ENCODE peak calls at places on chromosome 20, in five cellular contexts. E is naive B cell; N is activated CD4-positive, alpha-beta T cell treated with anti-CD3 and anti-CD28 coated beads, Interleukin-2, amount 10 ng/mL, durations not matched to agents 7 days and 5 days; G is heart left ventricle; M is kidney epithelial cell. C is an unnamed sample.

GRCh38 chr20:20824924-20825584 is 112.6 kb upstream of the RALGAPA2 start:
- DNase-seq in E (peak), N (peak), G (peak), M (no peak), C (no peak)

GRCh38 chr20:49045440-49046086 is 549 bp upstream of the CSE1L start:
- DNase-seq in E (no peak), N (peak), G (peak), M (no peak), C (no peak)

GRCh38 chr20:34185766-34186620 is 55.2 kb upstream of the ASIP start:
- DNase-seq in E (no peak), N (no peak), G (no peak), M (no peak), C (peak)

GRCh38 chr20:6632187-6632586 is 135.3 kb upstream of the BMP2 start:
- DNase-seq in E (no peak), N (no peak), G (peak), M (no peak), C (peak)

GRCh38 chr20:41089555-41089954 is 47.8 kb upstream of the PLCG1 start:
- DNase-seq in E (no peak), N (no peak), G (no peak), M (no peak), C (no peak)

GRCh38 chr20:32252189-32252588 is 25.3 kb upstream of the KIF3B start:
- DNase-seq in E (no peak), N (peak), G (no peak), M (no peak), C (no peak)

GRCh38 chr20:58683132-58683531 is 9.5 kb upstream of the NPEPL1 start:
- DNase-seq in E (no peak), N (no peak), G (no peak), M (no peak), C (no peak)

GRCh38 chr20:63628246-63628975 is 1.5 kb upstream of the GMEB2 start:
- DNase-seq in E (no peak), N (peak), G (peak), M (no peak), C (peak)

GRCh38 chr20:37958856-37959255 is 55.9 kb downstream of the VSTM2L start:
- DNase-seq in E (no peak), N (no peak), G (no peak), M (no peak), C (no peak)

GRCh38 chr20:49276201-49276894 is 1.5 kb downstream of the ZNFX1 start:
- DNase-seq in E (peak), N (peak), G (peak), M (peak), C (no peak)

GRCh38 chr20:57586370-57586793 is 25.5 kb downstream of the PCK1 start:
- DNase-seq in E (no peak), N (no peak), G (no peak), M (no peak), C (no peak)

GRCh38 chr20:18144541-18145099 is 7.0 kb downstream of the KAT14 start:
- DNase-seq in E (no peak), N (no peak), G (no peak), M (peak), C (no peak)

GRCh38 chr20:10376271-10377075 is 57.5 kb downstream of the MKKS start:
- DNase-seq in E (no peak), N (no peak), G (no peak), M (peak), C (no peak)

GRCh38 chr20:4896119-4896700 is 105.1 kb downstream of the SLC23A2 start:
- DNase-seq in E (no peak), N (no peak), G (no peak), M (no peak), C (no peak)

GRCh38 chr20:38130687-38131587 is 34.1 kb downstream of the TGM2 start:
- DNase-seq in E (no peak), N (no peak), G (no peak), M (no peak), C (no peak)

GRCh38 chr20:47263502-47264084 is 92.9 kb downstream of the ZMYND8 start:
- DNase-seq in E (no peak), N (no peak), G (no peak), M (no peak), C (no peak)

GRCh38 chr20:58056021-58056591 is 172.3 kb downstream of the ANKRD60 start:
- DNase-seq in E (no peak), N (no peak), G (no peak), M (no peak), C (no peak)

GRCh38 chr20:21074605-21075336 is 31.4 kb downstream of the LINC00237 start:
- DNase-seq in E (no peak), N (no peak), G (no peak), M (peak), C (no peak)

GRCh38 chr20:23152308-23152892 is 66.3 kb upstream of the CD93 start:
- DNase-seq in E (no peak), N (no peak), G (peak), M (no peak), C (no peak)

GRCh38 chr20:59620860-59621485 is 16.6 kb downstream of the PHACTR3 start:
- DNase-seq in E (no peak), N (no peak), G (no peak), M (no peak), C (no peak)

GRCh38 chr20:48889155-48889790 is 32.2 kb upstream of the ARFGEF2 start:
- DNase-seq in E (no peak), N (no peak), G (no peak), M (no peak), C (no peak)

C was measured in tibial nerve.